ENCODE peak calls at places on chromosomes 6 and 20, in seven cellular contexts. K is cardiac fibroblast, L is fibroblast of pulmonary artery, S is fibroblast of mammary gland, M is kidney epithelial cell, H is tibial nerve, N is heart right ventricle. I is an unnamed sample.

GRCh38 chr20:25177890-25178321 is 17.6 kb upstream of the ENTPD6 start:
- DNase-seq in H (no peak), K (peak; percentile 8), L (peak; percentile 62), N (no peak), S (no peak), M (no peak), I (no peak)

GRCh38 chr6:14354919-14355572 is 237.5 kb downstream of the CD83 start:
- DNase-seq in L (peak; percentile 84), M (no peak), H (peak; percentile 45), N (peak; percentile 63), S (peak; percentile 93), K (peak; percentile 88), I (no peak)

GRCh38 chr6:43772571-43773049 is 2.6 kb downstream of the VEGFA start:
- DNase-seq in H (no peak), N (peak; percentile 55), L (no peak), M (no peak), K (peak; percentile 20), S (no peak), I (no peak)

GRCh38 chr6:90975741-90976140 is 388.9 kb upstream of the MAP3K7 start:
- DNase-seq in M (no peak), N (no peak), S (no peak), L (no peak), K (no peak), H (no peak), I (no peak)

GRCh38 chr6:152863618-152864326 is 113.2 kb downstream of the VIP start:
- DNase-seq in K (peak; percentile 87), S (peak; percentile 77), N (peak; percentile 73), H (peak; percentile 91), L (peak; percentile 85), M (peak; percentile 10), I (peak; percentile 40)

GRCh38 chr6:118781897-118782296 is 112.1 kb upstream of the ASF1A start:
- DNase-seq in M (no peak), N (no peak), H (no peak), L (no peak), K (no peak), S (no peak), I (no peak)

GRCh38 chr6:25085761-25086160 is 150.0 kb upstream of the RIPOR2 start:
- DNase-seq in S (no peak), N (peak; percentile 33), M (no peak), K (no peak), L (peak; percentile 58), H (no peak), I (peak; percentile 7)

GRCh38 chr20:15895560-15896084 is 677.6 kb downstream of the KIF16B start:
- DNase-seq in N (no peak), H (no peak), L (no peak), K (no peak), S (no peak), M (no peak), I (peak; percentile 12)

GRCh38 chr20:51747182-51747911 is 20.8 kb downstream of the ATP9A start:
- DNase-seq in L (no peak), K (no peak), S (no peak), N (no peak), H (no peak), M (no peak), I (no peak)

GRCh38 chr6:82118150-82118562 is 129.4 kb downstream of the IBTK start:
- DNase-seq in S (peak; percentile 19), H (no peak), N (peak; percentile 11), L (peak; percentile 48), M (no peak), K (peak; percentile 19), I (no peak)

GRCh38 chr20:32249030-32249738 is 28.3 kb upstream of the KIF3B start:
- DNase-seq in M (no peak), K (no peak), N (no peak), S (no peak), L (no peak), H (no peak), I (no peak)

GRCh38 chr6:155075938-155076337 is 80.8 kb downstream of the TIAM2 start:
- DNase-seq in H (no peak), L (no peak), M (no peak), S (no peak), K (no peak), N (no peak), I (peak; percentile 7)

GRCh38 chr20:50957798-50958732 is at the start of gene DPM1:
- DNase-seq in L (peak; percentile 94), K (peak; percentile 95), S (peak; percentile 90), H (peak; percentile 90), N (peak; percentile 92), M (peak; percentile 38), I (peak; percentile 80)

GRCh38 chr6:15352884-15353283 is 107.0 kb downstream of the JARID2 start:
- DNase-seq in K (peak; percentile 82), S (peak; percentile 53), L (peak; percentile 34), H (no peak), N (no peak), M (no peak), I (no peak)

GRCh38 chr6:13711726-13712484 is at the start of gene RANBP9:
- DNase-seq in M (peak; percentile 52), L (peak; percentile 90), N (peak; percentile 88), S (peak; percentile 83), H (peak; percentile 73), K (peak; percentile 88), I (no peak)

GRCh38 chr6:43510827-43511163 is 649 bp upstream of the LRRC73 start:
- DNase-seq in K (no peak), L (no peak), N (no peak), S (no peak), H (no peak), M (no peak), I (no peak)

GRCh38 chr6:34223964-34224940 is 12.4 kb upstream of the HMGA1 start:
- DNase-seq in K (peak; percentile 96), N (peak; percentile 91), M (peak; percentile 79), H (peak; percentile 85), S (peak; percentile 95), L (peak; percentile 93), I (peak; percentile 92)

GRCh38 chr6:7615611-7616383 is 25.8 kb downstream of the SNRNP48 start:
- DNase-seq in N (peak; percentile 54), S (peak; percentile 71), L (peak; percentile 81), H (peak; percentile 82), M (peak; percentile 21), K (peak; percentile 82), I (peak; percentile 24)

GRCh38 chr20:10596726-10597125 is 77.1 kb downstream of the JAG1 start:
- DNase-seq in N (no peak), K (peak; percentile 90), S (peak; percentile 93), L (peak; percentile 87), H (no peak), M (no peak), I (no peak)

GRCh38 chr20:9262653-9263194 is 193.8 kb downstream of the PLCB4 start:
- DNase-seq in M (no peak), K (no peak), N (no peak), L (peak; percentile 11), S (no peak), H (no peak), I (no peak)

GRCh38 chr20:63622732-63623131 is 4.2 kb downstream of the GMEB2 start:
- DNase-seq in H (no peak), K (no peak), M (no peak), N (no peak), L (no peak), S (no peak), I (no peak)

GRCh38 chr6:17984822-17985660 is 2.4 kb downstream of the KIF13A start:
- DNase-seq in M (no peak), H (no peak), L (no peak), S (peak; percentile 38), K (no peak), N (no peak), I (no peak)
- H3K4me3 ChIP-seq in M (no peak overlapping the region), H (peak overlapping the region; percentile 3), L (peak overlapping the region; percentile 87), S (peak overlapping the region; percentile 37), K (peak overlapping the region; percentile 34), N (peak overlapping the region; percentile 78), I (no peak overlapping the region)

DNA sequence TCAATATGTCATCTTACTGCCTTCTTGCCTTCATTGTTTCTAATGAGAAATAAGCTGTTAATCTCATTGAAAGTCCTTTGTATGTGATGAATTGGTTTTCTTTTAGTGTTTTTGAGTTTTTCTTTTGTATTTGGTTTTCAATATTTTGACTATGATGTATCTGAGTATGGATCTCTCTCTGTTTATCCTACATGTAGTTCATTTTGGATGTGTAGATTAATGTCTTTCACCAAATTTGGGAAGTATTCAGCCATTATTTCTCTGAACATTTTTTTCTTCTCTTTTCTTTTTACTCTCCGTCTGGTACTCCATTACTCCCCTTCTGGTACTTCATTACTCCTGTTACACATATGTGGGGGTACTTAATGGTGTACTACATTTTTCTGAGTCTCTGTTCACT is 337.0 kb upstream of the RNF24 start:
- DNase-seq in L (no peak), H (no peak), M (no peak), K (no peak), N (no peak), S (no peak), I (no peak)
- TF ChIP-seq CTCF in L (no peak), H (no peak), M (no peak), K (no peak), N (no peak), S (no peak), I (no peak)

GRCh38 chr6:165662041-165662491 is 975 bp downstream of the PDE10A start:
- DNase-seq in M (no peak), H (no peak), K (peak; percentile 61), L (peak; percentile 60), S (no peak), N (peak; percentile 58), I (no peak)
- H3K4me3 ChIP-seq in M (peak overlapping the region; percentile 90), H (peak overlapping the region; percentile 28), K (peak overlapping the region; percentile 97), L (peak overlapping the region; percentile 86), S (no peak overlapping the region), N (peak overlapping the region; percentile 72), I (no peak overlapping the region)

GRCh38 chr20:59222239-59222981 is 58.8 kb downstream of the ZNF831 start:
- DNase-seq in L (peak; percentile 75), M (peak; percentile 16), S (peak; percentile 64), K (peak; percentile 78), N (peak; percentile 77), H (peak; percentile 80), I (peak; percentile 16)

GRCh38 chr20:59220161-59220560 is 56.5 kb downstream of the ZNF831 start:
- DNase-seq in M (no peak), S (no peak), N (no peak), L (no peak), H (no peak), K (no peak), I (no peak)

GRCh38 chr20:59221881-59222238 is 58.2 kb downstream of the ZNF831 start:
- DNase-seq in M (no peak), L (no peak), N (no peak), H (no peak), K (no peak), S (no peak), I (no peak)

GRCh38 chr20:59222982-59223610 is 59.5 kb downstream of the ZNF831 start:
- DNase-seq in L (peak; percentile 4), K (peak; percentile 4), M (no peak), N (no peak), H (no peak), S (no peak), I (no peak)

DNA sequence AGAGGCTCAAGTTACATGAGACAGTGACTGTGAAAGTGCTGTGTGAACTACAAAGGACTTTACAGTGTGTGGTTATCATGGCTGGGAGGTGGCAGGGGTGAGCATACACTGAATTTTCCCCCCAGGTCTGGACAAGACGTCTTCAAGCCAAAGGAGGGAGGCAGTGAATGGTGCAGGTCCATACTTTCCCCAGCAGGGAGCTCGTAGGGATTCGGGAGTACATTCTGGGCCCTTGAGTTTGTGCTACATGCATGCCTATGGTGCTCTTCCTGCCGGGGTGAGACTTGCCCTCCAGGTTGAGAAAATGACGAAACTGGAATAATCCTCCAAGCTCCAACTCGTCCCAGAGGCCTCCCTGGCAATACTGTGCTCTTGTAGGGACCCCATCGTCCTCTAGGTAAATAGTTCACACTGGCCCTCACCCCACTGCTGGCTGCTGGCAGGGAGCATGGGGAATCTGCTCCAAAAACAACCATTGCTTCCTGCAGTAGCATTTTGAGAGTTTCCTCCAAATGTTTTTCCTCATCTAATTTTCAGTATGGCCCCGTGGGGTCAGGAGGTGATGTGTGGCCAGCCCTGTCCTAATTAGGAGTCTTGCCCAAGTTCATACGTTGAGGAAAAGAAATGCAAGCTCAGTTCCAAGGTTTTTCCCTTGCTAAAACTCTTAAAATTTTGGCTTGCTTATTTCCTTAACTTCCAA is 57.6 kb downstream of the ZNF831 start:
- DNase-seq in N (peak; percentile 51), H (peak; percentile 15), L (peak; percentile 7), K (peak; percentile 9), S (no peak), M (no peak), I (no peak)
- TF ChIP-seq CTCF in N (no peak), H (no peak), L (peak; percentile 7), K (no peak), S (no peak), M (no peak), I (no peak)